ENCODE peak calls at places on chromosomes 13 and 19, in five cellular contexts. Z is gastrocnemius medialis, N is HepG2, I is heart left ventricle, D is body of pancreas. G is an unnamed sample.

GRCh38 chr19:19422156-19422555 is 16.7 kb downstream of the GATAD2A start:
- ATAC-seq in Z (no peak), N (no peak), I (no peak), D (no peak), G (no peak)

GRCh38 chr13:31827707-31828106 is 88.4 kb downstream of the RXFP2 start:
- ATAC-seq in Z (no peak), N (no peak), I (peak; percentile 76), D (no peak), G (no peak)

GRCh38 chr19:336067-336614 is 8.5 kb downstream of the MIER2 start:
- ATAC-seq in Z (no peak), N (no peak), I (peak; percentile 62), D (peak; percentile 33), G (no peak)

GRCh38 chr13:109836629-109837607 is 50.5 kb upstream of the IRS2 start:
- ATAC-seq in Z (no peak), N (peak; percentile 87), I (no peak), D (peak; percentile 92), G (no peak)

GRCh38 chr13:51479199-51479523 is 26.3 kb upstream of the INTS6 start:
- ATAC-seq in Z (no peak), N (peak; percentile 78), I (no peak), D (no peak), G (no peak)

GRCh38 chr19:1525343-1525742 is 1.5 kb downstream of the PLK5 start:
- ATAC-seq in Z (no peak), N (peak; percentile 9), I (no peak), D (no peak), G (no peak)

GRCh38 chr13:29805994-29806748 is 44.2 kb downstream of the UBL3 start:
- ATAC-seq in Z (no peak), N (no peak), I (no peak), D (no peak), G (no peak)

GRCh38 chr19:45477713-45478453 is 10.1 kb downstream of the FOSB start:
- ATAC-seq in Z (no peak), N (peak; percentile 6), I (no peak), D (peak; percentile 0), G (no peak)

GRCh38 chr19:12648088-12648487 is 18.5 kb downstream of the MAN2B1 start:
- ATAC-seq in Z (no peak), N (peak; percentile 30), I (peak; percentile 49), D (peak; percentile 50), G (peak; percentile 51)

GRCh38 chr13:36046672-36047071 is 84.5 kb downstream of the DCLK1 start:
- ATAC-seq in Z (no peak), N (no peak), I (no peak), D (no peak), G (no peak)

GRCh38 chr19:4246767-4247593 is at the start of gene YJU2:
- ATAC-seq in Z (peak; percentile 99), N (peak; percentile 95), I (peak; percentile 98), D (peak; percentile 97), G (peak; percentile 98)

GRCh38 chr19:45800009-45800553 is 7.4 kb upstream of the DMWD start:
- ATAC-seq in Z (no peak), N (no peak), I (no peak), D (no peak), G (no peak)

GRCh38 chr13:96481482-96481881 is 391.6 kb downstream of the HS6ST3 start:
- ATAC-seq in Z (no peak), N (no peak), I (no peak), D (no peak), G (no peak)
- TF ChIP-seq POLR2A in Z (no peak), N (no peak), I (no peak), D (no peak), G (no peak)

GRCh38 chr13:105363747-105364177 is 1171.7 kb downstream of the EFNB2 start:
- ATAC-seq in Z (no peak), N (no peak), I (no peak), D (no peak), G (no peak)

GRCh38 chr13:105368781-105369180 is 1166.7 kb downstream of the EFNB2 start:
- ATAC-seq in Z (no peak), N (no peak), I (no peak), D (no peak), G (no peak)

GRCh38 chr13:105370011-105370645 is 1165.3 kb downstream of the EFNB2 start:
- ATAC-seq in Z (no peak), N (no peak), I (no peak), D (no peak), G (no peak)

DNA sequence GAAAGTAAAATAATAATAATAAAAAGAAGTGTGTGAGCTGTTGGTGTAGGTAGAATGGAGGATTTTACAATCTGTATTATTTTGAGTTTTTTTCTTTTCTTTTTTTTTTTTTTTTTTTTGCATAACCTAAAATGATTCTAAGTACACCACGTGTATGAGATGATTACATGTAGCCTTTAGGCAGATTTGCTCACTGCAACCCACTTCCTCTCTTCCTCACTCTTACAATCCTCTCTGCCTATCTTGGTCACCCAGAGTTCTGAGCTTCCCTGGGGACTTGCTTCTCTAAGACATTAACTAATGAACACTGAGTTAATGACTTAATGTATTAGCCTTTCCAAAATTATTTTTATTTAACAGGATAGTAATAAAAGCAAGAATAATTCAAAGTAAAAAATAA is 1169.6 kb downstream of the EFNB2 start:
- ATAC-seq in Z (no peak), N (no peak), I (no peak), D (no peak), G (no peak)
- TF ChIP-seq CTCF in Z (no peak), N (no peak), I (no peak), D (no peak), G (no peak)

DNA sequence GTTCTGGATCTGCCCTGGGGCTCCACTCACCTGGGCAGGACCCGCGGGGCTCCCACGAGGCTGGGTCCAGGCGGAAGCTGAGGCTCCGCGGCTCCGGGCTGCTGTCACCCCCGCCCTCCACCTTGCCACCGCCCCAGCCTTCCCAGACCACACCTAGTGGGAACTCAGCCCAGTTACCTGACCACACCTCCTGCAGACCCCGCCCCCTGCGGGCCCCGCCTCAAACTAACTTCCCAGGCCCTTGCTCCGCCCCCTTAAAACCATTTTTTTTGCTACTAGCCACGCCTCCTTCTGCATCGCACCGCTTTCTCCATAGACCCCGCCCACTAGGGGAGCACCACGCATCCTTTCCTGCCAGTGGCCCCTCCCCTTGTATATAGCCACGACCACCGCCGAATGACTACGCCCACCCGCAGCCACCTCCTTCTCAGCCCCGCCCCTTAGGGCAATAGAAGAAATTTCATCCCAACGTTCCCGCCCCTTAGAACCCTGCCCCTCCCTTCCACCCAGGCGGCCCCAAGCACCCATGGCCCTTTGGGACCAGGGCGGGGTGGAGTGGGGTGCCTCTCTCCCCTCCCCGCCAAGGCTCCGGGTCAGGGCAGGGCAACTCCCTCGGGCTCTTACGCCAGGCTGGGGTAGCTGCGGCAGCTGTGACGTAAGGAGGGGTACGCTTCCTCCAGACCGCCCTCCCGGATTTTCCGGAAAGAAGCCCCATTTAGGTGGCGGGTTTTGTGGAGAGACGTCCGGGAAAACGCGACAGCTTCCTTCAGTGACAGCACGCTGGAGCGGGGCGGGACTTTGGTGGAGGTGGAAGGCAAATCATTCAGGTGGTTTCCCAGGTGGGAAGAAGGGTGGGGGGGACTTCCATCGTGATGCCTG is at the start of gene SH2D3A:
- ATAC-seq in Z (no peak), N (peak; percentile 66), I (peak; percentile 72), D (peak; percentile 87), G (peak; percentile 39)
- TF ChIP-seq POLR2A in Z (no peak), N (no peak), I (no peak), D (peak; percentile 95), G (no peak)

GRCh38 chr19:29690842-29691241 is 24.2 kb downstream of the C19orf12 start:
- ATAC-seq in Z (peak; percentile 15), N (peak; percentile 69), I (peak; percentile 17), D (no peak), G (no peak)
- TF ChIP-seq CTCF in Z (peak; percentile 65), N (peak; percentile 84), I (peak; percentile 35), D (no peak), G (peak; percentile 47)

DNA sequence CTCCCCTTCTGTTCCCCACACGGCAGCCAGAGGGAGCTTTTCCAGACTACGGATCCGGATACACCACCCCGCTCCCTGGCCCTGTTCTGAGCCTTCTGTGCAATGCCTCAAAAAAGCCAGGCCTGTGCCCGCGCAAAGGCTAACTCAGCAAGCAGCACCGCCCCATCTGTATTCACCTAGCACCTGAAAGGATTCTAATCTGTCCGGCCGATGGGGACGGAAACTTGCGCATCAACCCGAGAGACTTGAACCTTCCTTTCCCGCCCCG is 589 bp downstream of the ZBTB45 start:
- ATAC-seq in Z (peak; percentile 40), N (peak; percentile 73), I (peak; percentile 39), D (peak; percentile 44), G (peak; percentile 63)
- TF ChIP-seq POLR2A in Z (no peak), N (no peak), I (no peak), D (no peak), G (no peak)

DNA sequence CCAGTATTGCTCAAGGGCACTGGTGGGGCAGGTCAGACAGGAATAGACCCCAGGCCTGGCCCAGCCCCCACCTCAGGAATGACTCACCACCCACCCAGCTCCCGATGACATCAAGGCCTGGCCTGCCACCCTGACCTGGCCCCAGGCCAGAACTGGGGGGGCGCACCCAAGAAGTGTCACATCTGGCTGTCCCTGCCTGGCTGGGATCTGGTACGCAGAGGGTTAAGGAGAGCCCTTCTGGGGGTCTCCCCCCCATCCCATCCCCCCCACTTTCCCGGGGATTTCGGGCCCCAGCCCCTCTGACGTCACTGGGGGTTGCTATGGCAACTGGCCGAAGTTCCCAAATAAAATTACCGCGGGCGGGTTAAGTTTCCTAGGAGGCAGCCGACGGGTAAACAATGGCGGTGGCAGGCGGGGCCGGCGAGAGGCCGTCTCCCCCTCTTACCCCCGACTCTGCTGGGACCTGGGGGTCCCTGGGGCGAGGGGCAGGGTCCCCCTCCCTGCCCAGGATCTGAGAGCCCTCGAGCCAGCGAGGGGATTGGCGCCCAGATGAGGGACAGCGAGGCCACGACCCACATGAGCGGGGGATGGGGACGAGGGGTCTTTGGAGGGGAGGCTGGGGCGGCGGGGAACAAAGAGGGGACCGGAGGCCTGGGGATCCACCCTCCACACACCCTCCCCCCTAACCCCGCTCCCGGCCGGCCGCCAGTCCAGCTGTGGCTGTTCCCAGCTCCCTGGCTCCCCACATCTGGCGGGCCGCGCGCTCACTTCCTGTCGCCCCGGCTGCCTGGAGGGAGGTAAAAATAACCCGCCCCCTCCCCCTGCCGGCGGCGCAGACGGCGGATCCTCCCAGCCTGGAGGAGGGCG is 29.7 kb upstream of the NANOS3 start:
- ATAC-seq in Z (peak; percentile 48), N (peak; percentile 48), I (peak; percentile 72), D (peak; percentile 63), G (peak; percentile 70)
- TF ChIP-seq CTCF in Z (peak; percentile 49), N (peak; percentile 66), I (peak; percentile 48), D (no peak), G (peak; percentile 53)

GRCh38 chr13:43936630-43937029 is 56.9 kb downstream of the LACC1 start:
- ATAC-seq in Z (no peak), N (no peak), I (no peak), D (no peak), G (no peak)
- TF ChIP-seq POLR2A in Z (no peak), N (no peak), I (no peak), D (no peak), G (no peak)